ENCODE peak calls at places on chromosomes 11 and 22, in nine cellular contexts. M is aorta; R is DND-41; I is HS-27A; V is RPMI8226; G is activated CD8-positive, alpha-beta T cell treated with anti-CD3 and anti-CD28 coated beads, Interleukin-2, amount 10 ng/mL, durations not matched to agents 7 days and 5 days; Z is Right ventricle myocardium superior; N is stimulated activated CD4-positive, alpha-beta T cell treated with anti-CD3 and anti-CD28 coated beads, Interleukin-15, amount 100 ng/mL, for 24 hours; L is islet precursor cell. E is an unnamed sample.
A peak's percentile ranks its signal among the peaks of the same experiment; 100 is the strongest.

GRCh38 chr11:1936072-1936780 is 10.9 kb upstream of the MRPL23 start:
- DNase-seq in M (no peak), R (no peak), I (no peak), V (no peak), G (no peak), Z (peak; percentile 43), N (no peak), L (no peak), E (peak; percentile 53)

GRCh38 chr11:74575999-74576398 is 16.4 kb upstream of the POLD3 start:
- DNase-seq in M (no peak), R (no peak), I (no peak), V (no peak), G (no peak), Z (no peak), N (no peak), L (no peak), E (no peak)

GRCh38 chr22:38347944-38348750 is 30.9 kb upstream of the CSNK1E start:
- DNase-seq in M (peak; percentile 29), R (no peak), I (no peak), V (peak; percentile 47), G (peak; percentile 15), Z (no peak), N (no peak), L (peak; percentile 57), E (peak; percentile 50)

GRCh38 chr11:2312232-2313042 is 10.6 kb downstream of the TSPAN32 start:
- DNase-seq in M (peak; percentile 79), R (no peak), I (no peak), V (no peak), G (no peak), Z (peak; percentile 54), N (no peak), L (peak; percentile 77), E (peak; percentile 74)

GRCh38 chr22:46971141-46971775 is 208.8 kb downstream of the TBC1D22A start:
- DNase-seq in M (no peak), R (no peak), I (no peak), V (no peak), G (no peak), Z (peak; percentile 70), N (no peak), L (no peak), E (peak; percentile 70)

GRCh38 chr11:119347940-119348339 is 1.4 kb upstream of the MFRP start:
- DNase-seq in M (peak; percentile 33), R (no peak), I (no peak), V (no peak), G (no peak), Z (no peak), N (no peak), L (no peak), E (no peak)

GRCh38 chr11:13110929-13111812 is 102.1 kb downstream of the RASSF10 start:
- DNase-seq in M (no peak), R (no peak), I (no peak), V (no peak), G (no peak), Z (no peak), N (no peak), L (peak; percentile 95), E (no peak)

GRCh38 chr11:93526058-93526633 is 17.0 kb downstream of the SMCO4 start:
- DNase-seq in M (no peak), R (no peak), I (no peak), V (no peak), G (no peak), Z (no peak), N (no peak), L (no peak), E (no peak)

GRCh38 chr22:38788846-38789245 is 5.1 kb downstream of the DNAL4 start:
- DNase-seq in M (no peak), R (no peak), I (no peak), V (no peak), G (no peak), Z (no peak), N (no peak), L (no peak), E (peak; percentile 36)

GRCh38 chr11:60924906-60925684 is 835 bp downstream of the TMEM132A start:
- DNase-seq in M (no peak), R (no peak), I (no peak), V (no peak), G (no peak), Z (no peak), N (peak; percentile 24), L (no peak), E (no peak)